ENCODE peak calls at places on chromosomes 13 and 19, in five cellular contexts. T, A, O, S and U are unnamed samples.

GRCh38 chr19:7658219-7658686 is 10.6 kb upstream of the RETN start:
- DNase-seq in T (no peak), A (no peak), O (no peak), S (no peak), U (no peak)

GRCh38 chr13:59700281-59700680 is 463.4 kb downstream of the DIAPH3 start:
- DNase-seq in T (no peak), A (no peak), O (no peak), S (no peak), U (peak)

GRCh38 chr13:41199526-41199925 is 5.2 kb upstream of the KBTBD7 start:
- DNase-seq in T (no peak), A (no peak), O (no peak), S (no peak), U (no peak)

GRCh38 chr13:25494708-25495411 is 123.1 kb downstream of the ATP8A2 start:
- DNase-seq in T (no peak), A (no peak), O (no peak), S (no peak), U (no peak)

GRCh38 chr13:76927955-76928354 is 20.4 kb upstream of the ACOD1 start:
- DNase-seq in T (no peak), A (no peak), O (no peak), S (no peak), U (no peak)

GRCh38 chr13:30074955-30075614 is 224.7 kb upstream of the UBL3 start:
- DNase-seq in T (no peak), A (no peak), O (no peak), S (no peak), U (no peak)

GRCh38 chr13:31722684-31723083 is 16.6 kb upstream of the RXFP2 start:
- DNase-seq in T (no peak), A (no peak), O (no peak), S (no peak), U (peak)

GRCh38 chr13:105278797-105279425 is 1256.6 kb downstream of the EFNB2 start:
- DNase-seq in T (no peak), A (no peak), O (no peak), S (no peak), U (no peak)

GRCh38 chr13:49954674-49955455 is 18.7 kb upstream of the SPRYD7 start:
- DNase-seq in T (no peak), A (no peak), O (no peak), S (no peak), U (no peak)

GRCh38 chr19:11159598-11160001 is 4.0 kb upstream of the SPC24 start:
- DNase-seq in T (no peak), A (no peak), O (no peak), S (no peak), U (no peak)

GRCh38 chr13:109818136-109818535 is 31.8 kb upstream of the IRS2 start:
- DNase-seq in T (no peak), A (no peak), O (no peak), S (no peak), U (no peak)
- H3K4me3 ChIP-seq in T (no peak), A (no peak), O (no peak), S (no peak), U (no peak)

GRCh38 chr19:19406878-19407639 is 1.6 kb downstream of the GATAD2A start:
- DNase-seq in T (peak), A (peak), O (no peak), S (no peak), U (peak)
- TF ChIP-seq CTCF in T (no peak), A (no peak), O (peak), S (peak), U (peak)

GRCh38 chr19:19224852-19225494 is 13.2 kb downstream of the NCAN start:
- DNase-seq in T (peak), A (peak), O (peak), S (no peak), U (peak)
- H3K4me3 ChIP-seq in T (peak), A (peak), O (peak), S (peak), U (no peak)

DNA sequence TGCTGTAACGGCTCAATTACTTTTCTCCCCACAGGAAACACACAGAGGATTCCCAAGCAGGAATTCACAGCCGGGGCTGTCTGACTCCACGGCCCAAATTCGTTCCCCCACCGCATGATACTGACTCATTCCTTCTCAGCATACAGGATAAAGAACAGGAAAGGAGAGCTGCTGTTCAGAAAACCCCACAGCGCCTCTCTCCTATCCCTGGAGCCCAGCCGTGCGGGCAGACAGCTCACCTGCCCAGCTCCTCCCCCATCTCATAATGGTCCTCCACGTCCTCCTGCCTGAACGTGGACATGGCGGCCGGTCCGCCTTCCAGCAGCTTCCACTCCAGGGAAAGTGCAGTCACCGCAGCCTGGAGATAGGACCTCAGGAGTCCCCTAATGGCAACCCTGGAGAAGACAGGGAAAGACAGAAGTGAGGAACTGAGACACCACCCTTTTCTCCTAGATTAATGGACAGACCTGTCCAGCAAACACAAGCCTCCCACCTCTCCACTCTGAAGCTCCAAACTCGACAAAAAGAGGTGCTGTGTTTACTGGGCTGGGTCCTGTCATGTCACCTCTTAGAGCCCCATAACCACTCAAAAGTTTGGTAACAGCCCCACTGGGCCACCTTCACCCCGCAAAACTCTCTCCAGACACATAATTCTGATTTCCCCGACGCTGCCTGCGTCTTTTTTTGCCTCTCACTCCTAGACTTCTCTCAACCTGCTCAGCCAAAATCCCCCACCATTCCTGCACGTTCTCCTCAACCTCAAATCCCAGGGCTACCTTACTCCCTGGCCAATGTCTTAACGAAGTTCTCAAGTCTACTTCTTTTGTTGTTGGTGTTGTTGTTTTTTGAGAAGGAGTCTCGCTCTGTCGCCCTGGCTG is 1.2 kb downstream of the DAPK3 start:
- DNase-seq in T (peak), A (no peak), O (peak), S (no peak), U (peak)
- TF ChIP-seq CTCF in T (no peak), A (no peak), O (peak), S (no peak), U (peak)

GRCh38 chr13:99977912-99978780 is 3.4 kb upstream of the ZIC2 start:
- DNase-seq in T (no peak), A (no peak), O (no peak), S (no peak), U (peak)
- H3K4me3 ChIP-seq in T (no peak), A (no peak), O (no peak), S (no peak), U (peak)

DNA sequence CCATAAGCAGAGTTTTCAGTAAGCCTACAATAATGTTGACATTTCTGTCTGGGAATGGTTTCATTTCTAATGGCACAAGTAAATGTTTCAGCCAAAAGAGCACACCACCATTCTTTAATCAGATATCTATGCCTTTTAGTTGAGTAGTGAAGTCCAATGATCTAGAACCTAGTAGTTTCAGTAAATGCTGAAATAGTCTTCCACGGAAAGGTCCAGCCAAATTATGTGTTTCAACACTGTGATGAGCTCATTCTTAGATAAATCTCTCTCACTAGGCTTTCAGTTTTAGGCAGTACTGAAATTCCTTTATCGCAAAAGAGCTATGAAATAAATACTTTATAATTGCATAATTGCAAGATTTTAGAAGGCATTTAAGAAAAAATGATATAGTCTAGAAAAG is 816.8 kb upstream of the PCDH9 start:
- DNase-seq in T (no peak), A (no peak), O (no peak), S (no peak), U (no peak)
- TF ChIP-seq CTCF in T (no peak), A (no peak), O (no peak), S (no peak), U (no peak)

GRCh38 chr13:66657165-66657895 is 572.8 kb downstream of the PCDH9 start:
- DNase-seq in T (no peak), A (no peak), O (peak), S (no peak), U (peak)

GRCh38 chr13:66661336-66661735 is 568.8 kb downstream of the PCDH9 start:
- DNase-seq in T (no peak), A (no peak), O (no peak), S (no peak), U (no peak)

GRCh38 chr13:66656050-66656449 is 574.1 kb downstream of the PCDH9 start:
- DNase-seq in T (no peak), A (no peak), O (no peak), S (no peak), U (no peak)

GRCh38 chr13:66660013-66660804 is 569.9 kb downstream of the PCDH9 start:
- DNase-seq in T (no peak), A (no peak), O (no peak), S (no peak), U (peak)

DNA sequence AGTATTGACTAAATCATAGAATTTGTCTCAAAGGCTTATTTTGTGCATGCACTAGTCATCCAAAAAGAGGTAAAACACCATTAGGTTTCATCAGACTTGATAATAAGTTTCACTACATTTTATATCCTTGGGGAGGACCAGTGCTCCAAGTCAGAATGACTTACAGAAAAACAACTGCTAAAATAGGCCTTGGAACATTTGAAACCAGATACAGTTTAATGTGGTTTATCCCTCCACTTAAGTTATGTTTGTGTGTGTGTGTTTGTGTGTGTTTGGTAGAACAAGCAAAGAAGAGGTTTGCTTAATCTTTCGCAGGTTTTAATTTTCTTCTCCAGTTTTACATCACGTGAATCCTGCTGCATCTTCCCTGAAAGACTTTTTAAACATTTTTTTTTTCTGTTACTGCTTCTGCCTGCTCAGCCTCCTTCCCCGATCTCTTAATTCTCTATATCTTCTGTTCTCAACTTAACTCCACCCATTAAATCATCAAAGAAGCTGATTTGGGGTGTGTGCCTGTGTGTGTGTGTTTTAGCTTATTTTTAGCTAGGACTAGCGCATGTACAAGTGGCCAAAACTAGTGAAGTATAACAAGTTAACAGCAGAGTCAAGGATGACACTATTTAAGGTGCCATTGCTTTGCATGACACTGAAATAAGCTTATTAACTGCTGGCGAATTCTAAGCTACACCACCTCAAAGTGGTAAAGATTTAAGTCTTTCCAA is 570.7 kb downstream of the PCDH9 start:
- DNase-seq in T (no peak), A (no peak), O (no peak), S (no peak), U (peak)
- H3K4me3 ChIP-seq in T (no peak), A (no peak), O (no peak), S (no peak), U (no peak)

DNA sequence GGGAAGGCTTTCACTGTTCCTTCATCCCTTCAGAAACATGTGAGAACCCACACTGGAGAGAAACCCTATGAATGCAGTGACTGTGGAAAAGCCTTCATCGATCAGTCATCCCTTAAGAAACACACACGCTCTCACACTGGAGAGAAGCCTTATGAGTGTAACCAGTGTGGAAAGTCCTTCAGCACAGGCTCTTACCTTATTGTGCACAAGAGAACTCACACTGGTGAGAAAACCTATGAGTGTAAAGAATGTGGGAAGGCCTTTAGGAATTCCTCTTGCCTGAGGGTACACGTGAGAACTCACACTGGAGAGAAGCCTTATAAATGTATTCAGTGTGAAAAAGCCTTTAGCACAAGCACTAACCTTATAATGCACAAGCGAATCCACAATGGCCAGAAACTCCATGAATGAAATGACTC is 18.6 kb downstream of the ZNF177 start:
- DNase-seq in T (no peak), A (no peak), O (no peak), S (no peak), U (no peak)
- TF ChIP-seq CTCF in T (no peak), A (no peak), O (no peak), S (no peak), U (no peak)